ENCODE peak calls at places on chromosome 10, in five cellular contexts. N is aorta, L is fibroblast of lung, C is body of pancreas, Y is AG04450. D is an unnamed sample. For H3K27me3, the result is how much of the 10 kb centered on the place peaks cover.

GRCh38 chr10:33134011-33134751 is 176.2 kb upstream of the ITGB1 start:
- DNase-seq in C (peak), Y (no peak), L (peak), N (no peak), D (no peak)

GRCh38 chr10:52864459-52865106 is 92.0 kb upstream of the MBL2 start:
- DNase-seq in C (no peak), N (peak), L (peak), Y (peak), D (no peak)

GRCh38 chr10:4661572-4662255 is 164.3 kb upstream of the AKR1E2 start:
- DNase-seq in C (no peak), Y (no peak), L (no peak), N (no peak), D (no peak)

GRCh38 chr10:66234872-66235271 is 691.0 kb upstream of the LRRTM3 start:
- DNase-seq in C (no peak), N (no peak), L (no peak), Y (no peak), D (no peak)

GRCh38 chr10:126088144-126088543 is 191.8 kb downstream of the FANK1 start:
- DNase-seq in Y (no peak), L (peak), C (no peak), N (no peak), D (no peak)

GRCh38 chr10:34255075-34255474 is 560.0 kb downstream of the PARD3 start:
- DNase-seq in Y (no peak), L (no peak), C (no peak), N (no peak), D (no peak)

GRCh38 chr10:62528441-62528840 is 154.3 kb downstream of the ZNF365 start:
- DNase-seq in N (no peak), L (peak), Y (no peak), C (no peak), D (no peak)

GRCh38 chr10:99921948-99922347 is 87.8 kb downstream of the DNMBP start:
- DNase-seq in L (no peak), C (no peak), N (no peak), Y (no peak), D (no peak)

GRCh38 chr10:24382596-24382978 is 173.6 kb downstream of the KIAA1217 start:
- DNase-seq in C (no peak), N (no peak), L (peak), Y (no peak), D (no peak)

GRCh38 chr10:11684717-11685645 is 57.2 kb upstream of the ECHDC3 start:
- DNase-seq in Y (peak), N (peak), L (peak), C (no peak), D (no peak)

GRCh38 chr10:44567471-44567870 is 182.6 kb upstream of the CXCL12 start:
- DNase-seq in L (peak), N (no peak), C (no peak), Y (no peak), D (no peak)

GRCh38 chr10:12181065-12181775 is 14.5 kb downstream of the NUDT5 start:
- DNase-seq in Y (no peak), C (no peak), N (no peak), L (peak), D (no peak)

GRCh38 chr10:56319386-56319785 is 41.7 kb downstream of the ZWINT start:
- DNase-seq in C (no peak), N (no peak), Y (peak), L (peak), D (no peak)

GRCh38 chr10:89250814-89251416 is 660 bp downstream of the LIPA start:
- DNase-seq in Y (no peak), N (no peak), L (no peak), C (no peak), D (no peak)

GRCh38 chr10:119025336-119025735 is 4.2 kb upstream of the NANOS1 start:
- DNase-seq in C (peak), N (peak), L (peak), Y (no peak), D (no peak)

GRCh38 chr10:132877473-132877872 is 64.9 kb downstream of the CFAP46 start:
- DNase-seq in N (peak), L (no peak), C (no peak), Y (no peak), D (no peak)

GRCh38 chr10:128046156-128046933 is 79.9 kb downstream of the MKI67 start:
- DNase-seq in L (no peak), C (no peak), Y (no peak), N (peak), D (no peak)
- H3K27me3 ChIP-seq in L (under half), C (under half), Y (under half), N (under half), D (under half)

DNA sequence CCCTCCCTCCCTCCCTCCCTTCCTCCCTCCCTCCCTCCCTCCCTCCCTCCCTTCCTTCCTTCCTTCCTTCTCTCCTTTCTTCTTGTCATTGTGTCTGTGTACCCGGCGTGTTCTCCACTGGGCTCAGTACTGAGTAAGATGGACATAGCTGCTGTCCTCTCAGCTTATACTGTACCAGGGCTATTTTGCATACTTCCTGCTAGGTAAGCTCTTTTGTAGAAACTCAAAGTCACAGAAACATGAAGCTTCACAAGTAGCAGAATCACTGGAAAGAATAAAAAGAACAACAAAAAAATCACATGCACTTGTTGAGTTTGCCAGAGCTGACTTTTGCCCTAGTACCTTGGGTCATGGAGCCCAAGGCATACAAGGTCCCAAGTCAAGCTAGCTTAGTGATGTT is 125.7 kb downstream of the PLPP4 start:
- DNase-seq in L (no peak), Y (no peak), C (no peak), N (no peak), D (no peak)
- H3K27me3 ChIP-seq in L (under half), Y (under half), C (under half), N (under half), D (under half)

DNA sequence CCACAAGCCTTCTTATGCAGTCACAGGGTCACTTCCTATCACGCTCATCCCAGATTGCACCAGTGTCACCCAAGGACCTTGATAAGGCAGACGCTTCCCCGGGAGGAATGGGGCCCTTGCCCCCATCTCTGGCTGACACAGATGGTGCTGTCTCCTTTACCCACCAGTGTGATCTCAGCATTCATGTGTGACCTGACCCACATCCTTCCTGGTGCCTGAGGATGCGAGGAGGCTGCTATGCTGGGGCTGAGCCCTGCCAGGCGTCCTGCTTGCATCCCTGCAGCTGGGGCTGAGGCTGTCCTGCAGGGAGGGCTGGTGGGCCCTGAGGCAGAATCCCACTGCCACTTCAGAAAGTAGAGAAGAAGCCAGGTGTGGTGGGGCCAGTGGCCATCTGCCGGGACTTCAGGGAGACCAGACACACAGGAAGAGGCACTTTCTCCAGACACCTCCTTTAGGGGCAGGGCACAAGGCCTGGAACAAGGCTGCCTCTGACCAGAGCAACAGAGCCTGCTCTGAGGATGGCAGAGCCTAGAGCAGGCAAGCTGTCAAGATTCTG is 35.3 kb downstream of the RASGEF1A start:
- DNase-seq in C (peak), Y (no peak), L (no peak), N (peak), D (no peak)
- H3K27me3 ChIP-seq in C (under half), Y (under half), L (under half), N (under half), D (under half)

GRCh38 chr10:69963178-69963834 is 89.3 kb upstream of the MACROH2A2 start:
- DNase-seq in L (no peak), Y (no peak), N (no peak), C (no peak), D (no peak)
- H3K27me3 ChIP-seq in L (under half), Y (under half), N (under half), C (under half), D (under half)

GRCh38 chr10:93071177-93071472 is 2.6 kb upstream of the CYP26A1 start:
- DNase-seq in L (no peak), C (no peak), N (no peak), Y (no peak), D (no peak)
- H3K27me3 ChIP-seq in L (half or more), C (under half), N (under half), Y (half or more), D (half or more)

GRCh38 chr10:94103192-94103591 is 109.5 kb downstream of the PLCE1 start:
- DNase-seq in Y (no peak), C (no peak), L (no peak), N (no peak), D (no peak)
- H3K27me3 ChIP-seq in Y (under half), C (under half), L (under half), N (under half), D (under half)

GRCh38 chr10:49736564-49737113 is 25.5 kb downstream of the OGDHL start:
- DNase-seq in L (no peak), N (no peak), Y (no peak), C (no peak), D (no peak)

GRCh38 chr10:49734676-49735075 is 27.4 kb downstream of the OGDHL start:
- DNase-seq in C (no peak), L (no peak), Y (no peak), N (no peak), D (no peak)

GRCh38 chr10:49735848-49736563 is 26.1 kb downstream of the OGDHL start:
- DNase-seq in Y (no peak), C (no peak), N (peak), L (no peak), D (no peak)

GRCh38 chr10:49733866-49734265 is 28.3 kb downstream of the OGDHL start:
- DNase-seq in N (no peak), Y (no peak), L (no peak), C (no peak), D (no peak)

DNA sequence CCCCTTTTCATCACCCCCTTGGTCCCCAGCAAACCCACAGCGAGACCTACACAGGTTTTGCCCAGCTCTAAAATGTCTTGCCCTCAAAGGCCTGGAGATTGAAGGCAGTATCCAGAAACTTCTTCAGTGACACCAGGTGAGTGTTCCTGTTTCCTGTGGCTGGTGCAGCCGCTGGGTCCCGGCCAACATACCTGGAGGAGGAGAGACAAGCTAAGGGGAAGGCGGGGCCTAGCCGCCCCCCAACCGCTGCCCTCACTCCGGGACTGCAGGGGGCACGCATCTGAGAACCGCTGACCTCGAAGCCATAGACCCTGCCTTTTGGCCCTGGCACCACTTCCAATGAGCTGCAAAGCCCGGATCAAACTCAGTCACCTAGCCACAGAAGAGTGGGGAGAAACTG is 27.0 kb downstream of the OGDHL start:
- DNase-seq in Y (no peak), C (no peak), L (no peak), N (peak), D (no peak)
- H3K27me3 ChIP-seq in Y (under half), C (under half), L (under half), N (under half), D (under half)

GRCh38 chr10:22475527-22475856 is 130.2 kb downstream of the SPAG6 start:
- DNase-seq in C (no peak), N (no peak), Y (no peak), L (no peak), D (no peak)
- H3K27me3 ChIP-seq in C (under half), N (under half), Y (half or more), L (under half), D (half or more)

DNA sequence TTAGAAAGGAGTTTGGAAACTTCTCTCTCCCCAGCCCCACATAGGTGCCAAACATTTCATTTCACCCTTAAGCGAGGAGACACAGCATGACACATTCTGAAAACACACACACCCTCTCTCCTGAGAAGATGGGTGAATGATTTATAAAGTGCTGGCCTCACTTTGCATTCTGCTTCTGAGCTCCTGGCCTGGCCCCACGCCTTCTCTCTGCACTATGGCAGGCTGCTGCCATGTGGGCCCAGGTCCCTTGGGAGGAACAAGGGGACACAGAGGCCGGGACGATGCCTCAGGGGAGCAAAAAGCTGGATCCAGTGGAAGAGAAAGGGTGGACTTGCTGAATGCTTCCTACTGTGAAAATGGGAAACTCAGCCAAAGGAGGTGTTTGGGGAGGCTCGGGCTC is 56.0 kb downstream of the CPXM2 start:
- DNase-seq in C (no peak), L (no peak), Y (no peak), N (no peak), D (no peak)
- H3K27me3 ChIP-seq in C (under half), L (under half), Y (under half), N (under half), D (under half)